ENCODE peak calls at places on chromosomes 5 and 9, in seven cellular contexts. B is OCI-LY7, Z is thoracic aorta, F is foreskin fibroblast, V is brain microvascular endothelial cell, J is dorsolateral prefrontal cortex, Q is epithelial cell of proximal tubule. S is an unnamed sample.

GRCh38 chr5:39138182-39138487 is 63.9 kb upstream of the RICTOR start:
- DNase-seq in F (no peak), Q (no peak), J (no peak), Z (no peak), V (no peak), B (no peak), S (no peak)

GRCh38 chr5:27241564-27242257 is 203.3 kb upstream of the CDH9 start:
- DNase-seq in Z (no peak), V (peak), B (no peak), F (peak), J (no peak), Q (peak), S (peak)

GRCh38 chr5:156181656-156182055 is 145.3 kb upstream of the SGCD start:
- DNase-seq in Z (no peak), F (no peak), J (no peak), V (no peak), Q (peak), B (no peak), S (no peak)

GRCh38 chr5:159210306-159210722 is 961 bp upstream of the RNF145 start:
- DNase-seq in F (no peak), V (no peak), J (no peak), Q (no peak), Z (no peak), B (no peak), S (no peak)

GRCh38 chr9:7938092-7938491 is 138.5 kb upstream of the DMAC1 start:
- DNase-seq in Z (no peak), J (no peak), Q (no peak), B (no peak), V (no peak), F (no peak), S (no peak)

GRCh38 chr9:120284796-120285195 is 295.2 kb downstream of the CDK5RAP2 start:
- DNase-seq in V (no peak), J (no peak), F (no peak), Z (no peak), B (no peak), Q (peak), S (no peak)

GRCh38 chr5:124114911-124115310 is 602.9 kb downstream of the CSNK1G3 start:
- DNase-seq in Q (no peak), V (no peak), B (no peak), J (no peak), F (no peak), Z (no peak), S (no peak)

GRCh38 chr9:124859803-124860581 is 1.8 kb downstream of the RPL35 start:
- DNase-seq in V (no peak), J (no peak), B (no peak), F (no peak), Z (no peak), Q (no peak), S (no peak)

GRCh38 chr9:1708215-1708614 is 306.9 kb upstream of the SMARCA2 start:
- DNase-seq in J (no peak), B (no peak), Q (peak), V (no peak), F (no peak), Z (no peak), S (no peak)

GRCh38 chr9:4276856-4277255 is 23.0 kb downstream of the GLIS3 start:
- DNase-seq in Z (no peak), B (no peak), V (no peak), Q (no peak), F (no peak), J (no peak), S (no peak)

GRCh38 chr5:10457682-10458574 is 16.2 kb downstream of the ROPN1L start:
- DNase-seq in V (no peak), Z (no peak), J (no peak), B (no peak), F (no peak), Q (no peak), S (no peak)

GRCh38 chr9:100884518-100884917 is 144.0 kb upstream of the PLPPR1 start:
- DNase-seq in B (no peak), F (no peak), V (no peak), Q (no peak), Z (no peak), J (no peak), S (no peak)

GRCh38 chr5:57937501-57937900 is 454.9 kb upstream of the ACTBL2 start:
- DNase-seq in J (no peak), Q (no peak), F (peak), V (no peak), B (no peak), Z (no peak), S (no peak)

GRCh38 chr9:128625391-128626145 is 31.1 kb downstream of the DYNC2I2 start:
- DNase-seq in Z (no peak), B (no peak), J (no peak), Q (no peak), V (no peak), F (peak), S (no peak)

GRCh38 chr9:12178634-12179033 is 514.6 kb upstream of the TYRP1 start:
- DNase-seq in V (no peak), Q (no peak), J (no peak), B (no peak), Z (no peak), F (no peak), S (no peak)

GRCh38 chr5:142636698-142637324 is 49.1 kb downstream of the FGF1 start:
- DNase-seq in F (no peak), J (no peak), Q (no peak), V (no peak), Z (no peak), B (no peak), S (no peak)

GRCh38 chr5:168941901-168942300 is 359.0 kb downstream of the SLIT3 start:
- DNase-seq in J (no peak), V (no peak), Q (no peak), F (no peak), Z (no peak), B (peak), S (no peak)

GRCh38 chr9:114804504-114804903 is 1.3 kb downstream of the TNFSF15 start:
- DNase-seq in Z (no peak), J (no peak), B (no peak), Q (no peak), F (peak), V (peak), S (no peak)

GRCh38 chr9:87336914-87337333 is 160.7 kb upstream of the DAPK1 start:
- DNase-seq in F (peak), Z (no peak), Q (peak), B (peak), J (no peak), V (peak), S (peak)

GRCh38 chr5:57493034-57493433 is 10.4 kb upstream of the ACTBL2 start:
- DNase-seq in B (no peak), F (no peak), J (no peak), V (no peak), Z (no peak), Q (peak), S (no peak)

GRCh38 chr5:6551287-6551954 is 81.4 kb downstream of the NSUN2 start:
- DNase-seq in B (no peak), J (no peak), Z (peak), V (peak), F (no peak), Q (no peak), S (no peak)

GRCh38 chr5:72107874-72108199 is 562 bp downstream of the MAP1B start:
- DNase-seq in V (peak), Z (no peak), J (no peak), B (no peak), F (no peak), Q (no peak), S (no peak)

GRCh38 chr9:2904242-2904930 is 60.5 kb upstream of the PUM3 start:
- DNase-seq in B (no peak), F (no peak), V (no peak), Q (no peak), J (no peak), Z (no peak), S (no peak)

GRCh38 chr5:75734913-75735789 is 17.9 kb upstream of the POC5 start:
- DNase-seq in V (peak), B (peak), Q (no peak), Z (no peak), J (peak), F (peak), S (no peak)

GRCh38 chr9:17863213-17863883 is 284.5 kb downstream of the SH3GL2 start:
- DNase-seq in B (no peak), Z (no peak), Q (peak), F (no peak), V (no peak), J (no peak), S (no peak)

GRCh38 chr5:12861891-12862290 is 957.6 kb upstream of the CTNND2 start:
- DNase-seq in B (no peak), Z (no peak), J (no peak), Q (no peak), F (no peak), V (no peak), S (no peak)

GRCh38 chr5:90390933-90391332 is 18.6 kb downstream of the CETN3 start:
- DNase-seq in Z (no peak), F (no peak), V (no peak), J (no peak), B (no peak), Q (no peak), S (no peak)

GRCh38 chr5:14299666-14300065 is 156.5 kb downstream of the TRIO start:
- DNase-seq in B (no peak), F (no peak), Q (no peak), V (no peak), J (no peak), Z (no peak), S (peak)

GRCh38 chr5:5078009-5078897 is 61.9 kb upstream of the ADAMTS16 start:
- DNase-seq in Z (no peak), B (no peak), Q (peak), J (no peak), V (no peak), F (no peak), S (no peak)

GRCh38 chr9:92468206-92468605 is 14.1 kb downstream of the ASPN start:
- DNase-seq in Q (peak), B (no peak), F (peak), J (no peak), Z (no peak), V (no peak), S (no peak)

GRCh38 chr9:129568560-129569505 is 52.1 kb downstream of the C9orf50 start:
- DNase-seq in B (no peak), Q (no peak), Z (no peak), V (no peak), J (peak), F (no peak), S (no peak)

GRCh38 chr5:57094753-57095683 is 78.8 kb upstream of the GPBP1 start:
- DNase-seq in J (no peak), Q (no peak), V (peak), Z (no peak), F (no peak), B (peak), S (no peak)

GRCh38 chr5:87877495-87877894 is 391.1 kb downstream of the TMEM161B start:
- DNase-seq in Z (no peak), J (no peak), F (no peak), Q (no peak), V (no peak), B (no peak), S (no peak)

GRCh38 chr5:135322744-135323143 is 76.3 kb downstream of the MACROH2A1 start:
- DNase-seq in Z (no peak), Q (no peak), F (no peak), V (no peak), B (no peak), J (no peak), S (no peak)

GRCh38 chr5:135323227-135323626 is 75.8 kb downstream of the MACROH2A1 start:
- DNase-seq in Z (no peak), B (no peak), V (no peak), J (no peak), F (no peak), Q (no peak), S (no peak)

GRCh38 chr5:135324160-135324559 is 74.9 kb downstream of the MACROH2A1 start:
- DNase-seq in B (no peak), F (no peak), Q (no peak), V (no peak), Z (no peak), J (no peak), S (no peak)

GRCh38 chr5:135324897-135325650 is 74.0 kb downstream of the MACROH2A1 start:
- DNase-seq in J (no peak), Z (no peak), F (no peak), V (no peak), B (no peak), Q (no peak), S (no peak)

DNA sequence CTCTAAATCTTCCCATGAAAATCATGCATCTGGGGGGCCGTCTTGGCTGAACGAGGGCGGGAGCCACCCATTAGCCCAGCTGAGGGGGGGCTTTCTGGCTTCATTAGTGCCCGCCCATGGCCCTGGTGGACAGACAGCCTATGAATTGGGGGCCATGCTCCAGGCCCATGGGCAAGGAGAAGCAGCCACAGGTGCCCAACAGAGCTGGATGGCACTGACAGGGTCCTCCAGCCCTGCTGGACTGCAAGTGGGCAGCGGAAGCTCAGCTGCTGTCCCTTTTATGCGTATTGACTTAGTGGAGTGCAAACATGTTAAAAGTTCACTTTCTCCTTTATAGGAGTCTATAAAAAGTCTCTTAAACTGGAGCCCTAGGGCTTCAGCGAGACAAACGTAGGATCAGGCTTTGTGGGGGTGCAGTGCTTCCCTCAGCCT is 75.3 kb downstream of the MACROH2A1 start:
- DNase-seq in F (no peak), J (no peak), Q (no peak), Z (no peak), V (no peak), B (no peak), S (no peak)
- H3K4me3 ChIP-seq in F (no peak), J (no peak), Q (no peak), Z (no peak), V (no peak), B (no peak), S (no peak)

DNA sequence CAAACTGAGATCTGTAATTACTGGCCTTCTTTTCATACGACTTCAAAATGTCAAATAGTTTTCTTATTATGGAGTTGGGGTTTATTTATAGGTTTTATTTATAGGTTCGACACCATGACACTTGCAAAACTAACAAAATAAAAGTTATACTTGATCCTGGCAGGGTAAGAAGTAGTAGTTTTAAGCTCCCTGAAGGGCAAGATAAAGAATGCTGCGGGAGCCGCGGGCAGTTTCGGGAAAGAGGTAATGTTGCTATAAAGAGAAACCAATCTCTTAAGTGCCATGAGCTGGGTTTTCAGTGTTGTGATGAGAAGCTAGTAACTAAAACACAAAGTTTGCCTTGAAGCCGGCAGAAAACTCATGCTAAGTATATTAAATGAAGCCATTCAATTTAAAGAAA is 24.8 kb downstream of the PTPN3 start:
- DNase-seq in F (no peak), V (no peak), J (no peak), Q (no peak), Z (no peak), B (no peak), S (no peak)
- H3K4me3 ChIP-seq in F (no peak), V (no peak), J (no peak), Q (peak), Z (peak), B (no peak), S (no peak)

GRCh38 chr5:132259061-132259851 is 1.8 kb downstream of the PDLIM4 start:
- DNase-seq in Q (no peak), Z (no peak), B (no peak), J (peak), F (peak), V (peak), S (no peak)
- H3K4me3 ChIP-seq in Q (peak), Z (peak), B (no peak), J (no peak), F (peak), V (peak), S (peak)

DNA sequence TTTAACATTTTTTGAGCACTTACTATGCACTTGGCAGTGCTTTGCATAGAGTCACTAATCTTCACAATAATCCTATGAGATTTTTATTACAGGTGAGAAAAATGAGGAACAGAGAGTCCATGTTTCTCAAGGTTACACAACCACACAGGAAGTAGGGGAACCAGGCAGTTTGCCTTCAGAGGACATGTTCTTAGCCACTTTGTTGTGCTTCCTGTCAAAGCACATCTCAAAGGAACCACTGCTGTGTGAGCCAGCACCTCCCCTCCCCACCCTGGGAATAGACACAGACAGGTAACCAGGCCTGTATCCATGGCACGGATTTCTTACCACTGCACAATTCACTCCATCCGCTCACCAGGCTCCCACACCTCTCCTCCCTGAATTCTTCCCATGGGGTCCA is 6.3 kb upstream of the DNAJB5 start:
- DNase-seq in J (no peak), Z (no peak), Q (no peak), B (peak), F (no peak), V (no peak), S (no peak)
- H3K4me3 ChIP-seq in J (no peak), Z (no peak), Q (no peak), B (peak), F (no peak), V (no peak), S (no peak)

DNA sequence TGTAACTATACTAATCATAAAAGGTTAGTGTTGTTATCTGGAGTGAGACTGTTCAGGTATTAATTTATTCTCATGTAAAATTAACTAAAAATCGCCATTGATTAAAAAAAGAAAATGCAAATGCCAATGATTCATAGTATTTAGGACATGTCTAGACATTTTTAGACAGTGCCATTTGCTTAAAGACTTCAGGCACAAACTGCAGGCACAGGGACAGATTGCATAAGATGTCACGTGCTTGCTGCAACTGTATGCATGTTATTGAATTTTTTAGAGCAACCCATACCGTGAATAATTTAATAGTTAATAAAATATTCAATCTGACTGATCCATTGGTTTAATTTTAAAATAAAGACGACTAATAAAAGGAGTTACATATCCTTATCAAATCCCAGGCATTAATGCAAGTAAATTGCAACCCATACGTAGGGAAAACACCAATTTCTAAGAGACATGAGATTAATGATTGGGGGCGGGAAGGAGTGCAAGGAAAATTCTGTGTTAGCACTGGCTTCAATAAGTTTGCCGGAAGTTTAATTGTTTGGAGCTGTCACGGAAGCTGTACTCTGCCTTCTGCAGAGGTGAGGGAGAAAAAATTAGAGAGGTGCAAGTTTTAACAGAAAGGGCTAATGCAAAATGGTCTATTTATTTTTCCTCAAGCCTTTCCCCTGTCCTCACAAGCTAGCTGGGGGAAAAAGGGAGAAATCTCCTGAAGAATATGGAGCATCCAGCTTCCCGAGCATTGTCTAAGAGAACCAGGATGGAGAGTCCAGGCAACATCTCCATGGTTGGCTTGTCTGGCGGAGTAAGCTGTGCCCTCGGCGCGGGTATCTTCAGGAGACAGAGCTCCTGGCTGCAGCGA is 2.9 kb downstream of the EDIL3 start:
- DNase-seq in B (no peak), Q (no peak), V (peak), Z (no peak), F (no peak), J (no peak), S (no peak)
- H3K4me3 ChIP-seq in B (no peak), Q (peak), V (peak), Z (peak), F (peak), J (peak), S (peak)

GRCh38 chr9:136764301-136764891 is at the start of gene LCN15:
- DNase-seq in Z (no peak), V (no peak), F (no peak), Q (no peak), B (no peak), J (no peak), S (no peak)
- H3K4me3 ChIP-seq in Z (no peak), V (no peak), F (no peak), Q (no peak), B (no peak), J (no peak), S (no peak)